ENCODE peak calls at places on chromosomes 5 and 9, in four cellular contexts. M is NCI-H2171, I is mammary epithelial cell, D is amniotic epithelial cell. P is an unnamed sample.

GRCh38 chr5:69007726-69008368 is 86.0 kb upstream of the SLC30A5 start:
- DNase-seq in D (peak), M (no peak), I (peak), P (peak)

GRCh38 chr9:110531776-110532175 is 47.8 kb downstream of the SVEP1 start:
- DNase-seq in M (peak), D (peak), I (no peak), P (no peak)

GRCh38 chr9:37293664-37294524 is 128.6 kb upstream of the GRHPR start:
- DNase-seq in M (peak), D (no peak), I (no peak), P (peak)

GRCh38 chr5:135319458-135319857 is 79.6 kb downstream of the MACROH2A1 start:
- DNase-seq in M (no peak), I (no peak), D (no peak), P (no peak)

GRCh38 chr5:157761690-157762611 is 18.4 kb downstream of the LSM11 start:
- DNase-seq in M (peak), D (peak), I (peak), P (peak)

GRCh38 chr5:14628346-14628745 is 36.2 kb upstream of the OTULIN start:
- DNase-seq in M (no peak), D (peak), I (peak), P (peak)

GRCh38 chr9:74742792-74743389 is 144.8 kb downstream of the TRPM6 start:
- DNase-seq in M (no peak), I (peak), D (peak), P (peak)

GRCh38 chr9:15512204-15512603 is 1.4 kb upstream of the PSIP1 start:
- DNase-seq in M (no peak), I (no peak), D (no peak), P (no peak)

GRCh38 chr5:884345-885126 is 8.1 kb downstream of the BRD9 start:
- DNase-seq in M (no peak), D (no peak), I (no peak), P (no peak)

GRCh38 chr5:126597156-126597555 is 2.1 kb upstream of the ALDH7A1 start:
- DNase-seq in M (no peak), D (peak), I (peak), P (peak)

GRCh38 chr9:8738953-8739352 is 939.4 kb upstream of the DMAC1 start:
- DNase-seq in M (no peak), D (no peak), I (no peak), P (no peak)

GRCh38 chr5:51072937-51073336 is 310.3 kb upstream of the ISL1 start:
- DNase-seq in I (no peak), D (no peak), M (no peak), P (no peak)

GRCh38 chr9:105006514-105006913 is 78.6 kb upstream of the ABCA1 start:
- DNase-seq in I (no peak), M (no peak), D (no peak), P (no peak)

P was measured in bronchial epithelial cell.